ENCODE peak calls at places on chromosomes 2 and 18, in seven cellular contexts. K, C, A, I, L, S and W are unnamed samples.

GRCh38 chr18:12165038-12165768 is 71.6 kb downstream of the ANKRD62 start:
- DNase-seq in S (no peak), C (no peak), K (no peak), L (no peak), I (no peak), A (no peak), W (no peak)

GRCh38 chr2:208006833-208007232 is 18.5 kb downstream of the PLEKHM3 start:
- DNase-seq in L (no peak), A (no peak), C (no peak), K (no peak), S (no peak), I (no peak), W (no peak)

GRCh38 chr2:235685024-235685721 is 191.3 kb downstream of the AGAP1 start:
- DNase-seq in C (no peak), I (no peak), L (no peak), A (peak; percentile 31), S (no peak), K (no peak), W (no peak)

GRCh38 chr2:237354930-237355329 is 59.0 kb downstream of the COL6A3 start:
- DNase-seq in S (peak; percentile 49), A (no peak), L (peak; percentile 89), I (no peak), C (no peak), K (no peak), W (no peak)

GRCh38 chr2:36476411-36476810 is 120.8 kb downstream of the CRIM1 start:
- DNase-seq in L (no peak), A (no peak), C (no peak), I (no peak), K (no peak), S (no peak), W (no peak)

GRCh38 chr2:44952806-44953685 is 11.5 kb downstream of the SIX3 start:
- DNase-seq in K (no peak), S (no peak), C (peak; percentile 80), L (no peak), I (no peak), A (no peak), W (peak; percentile 47)

GRCh38 chr2:69931832-69932595 is 17.1 kb downstream of the MXD1 start:
- DNase-seq in K (no peak), L (no peak), I (no peak), A (no peak), C (no peak), S (no peak), W (no peak)

GRCh38 chr2:10721344-10722251 is at the start of gene ATP6V1C2:
- DNase-seq in A (peak; percentile 87), K (no peak), C (peak; percentile 67), L (no peak), S (no peak), I (no peak), W (peak; percentile 67)

GRCh38 chr2:58157754-58158153 is 83.4 kb downstream of the FANCL start:
- DNase-seq in K (no peak), I (no peak), A (no peak), S (no peak), L (no peak), C (no peak), W (no peak)

GRCh38 chr18:28837100-28837499 is 660.2 kb upstream of the CDH2 start:
- DNase-seq in L (no peak), S (no peak), C (no peak), A (no peak), K (no peak), I (no peak), W (no peak)

GRCh38 chr2:108271691-108272253 is 16.9 kb upstream of the SULT1C2 start:
- DNase-seq in L (no peak), K (no peak), I (no peak), S (no peak), C (no peak), A (no peak), W (no peak)

GRCh38 chr2:68589963-68590362 is 53.4 kb upstream of the PROKR1 start:
- DNase-seq in L (no peak), I (no peak), C (no peak), S (no peak), A (no peak), K (no peak), W (no peak)

GRCh38 chr2:88697361-88698026 is 6.0 kb downstream of the RPIA start:
- DNase-seq in S (no peak), I (no peak), K (no peak), C (no peak), L (no peak), A (no peak), W (no peak)

GRCh38 chr2:195613922-195614321 is 43.1 kb upstream of the SLC39A10 start:
- DNase-seq in A (no peak), K (no peak), S (no peak), L (peak; percentile 54), I (no peak), C (no peak), W (no peak)

GRCh38 chr2:10864888-10865551 is 46.7 kb upstream of the KCNF1 start:
- DNase-seq in C (no peak), L (no peak), A (no peak), K (no peak), S (no peak), I (no peak), W (no peak)

GRCh38 chr2:164897521-164898260 is 56.1 kb upstream of the COBLL1 start:
- DNase-seq in C (no peak), S (no peak), L (no peak), K (no peak), A (no peak), I (no peak), W (no peak)

GRCh38 chr2:71941731-71942575 is 205.7 kb downstream of the CYP26B1 start:
- DNase-seq in L (no peak), A (no peak), I (no peak), C (no peak), S (no peak), K (peak; percentile 57), W (peak; percentile 8)

GRCh38 chr2:231601356-231602229 is 8.9 kb downstream of the TEX44 start:
- DNase-seq in K (peak; percentile 87), C (peak; percentile 77), I (peak; percentile 49), S (peak; percentile 87), A (peak; percentile 90), L (no peak), W (peak; percentile 92)

GRCh38 chr2:191165190-191165643 is 14.4 kb upstream of the STAT4 start:
- DNase-seq in K (no peak), C (peak; percentile 62), S (no peak), A (no peak), I (no peak), L (no peak), W (no peak)

GRCh38 chr2:65299246-65299645 is 71.6 kb downstream of the ACTR2 start:
- DNase-seq in A (no peak), L (no peak), K (no peak), S (no peak), I (no peak), C (no peak), W (no peak)